ENCODE peak calls at places on chromosomes 12 and 14, in four cellular contexts. U is Caki2, F is dermis blood vessel endothelial cell, I is foreskin fibroblast. C is an unnamed sample.

GRCh38 chr12:93662961-93663728 is 14.0 kb upstream of the CRADD start:
- DNase-seq in I (no peak), U (no peak), F (no peak), C (no peak)

GRCh38 chr12:12661086-12661485 is 34.9 kb downstream of the GPR19 start:
- DNase-seq in F (no peak), U (no peak), I (peak), C (no peak)

GRCh38 chr14:68580676-68581075 is 212.2 kb downstream of the ZFP36L1 start:
- DNase-seq in U (no peak), I (no peak), F (no peak), C (no peak)

GRCh38 chr14:72389200-72389599 is 457.0 kb downstream of the RGS6 start:
- DNase-seq in F (no peak), I (no peak), U (no peak), C (no peak)

GRCh38 chr14:97832734-97833133 is 1035.6 kb downstream of the VRK1 start:
- DNase-seq in U (no peak), I (no peak), F (no peak), C (no peak)

GRCh38 chr12:25315388-25315787 is 64.7 kb upstream of the KRAS start:
- DNase-seq in F (no peak), U (no peak), I (no peak), C (no peak)

GRCh38 chr12:121794532-121795028 is 1.1 kb upstream of the RHOF start:
- DNase-seq in I (no peak), U (no peak), F (no peak), C (no peak)

GRCh38 chr12:104632724-104633181 is 176.0 kb downstream of the CHST11 start:
- DNase-seq in I (peak), U (no peak), F (no peak), C (no peak)

GRCh38 chr12:47370421-47370820 is 290.7 kb upstream of the AMIGO2 start:
- DNase-seq in U (no peak), I (no peak), F (no peak), C (no peak)

GRCh38 chr14:103385994-103386491 is 828 bp downstream of the MARK3 start:
- DNase-seq in F (peak), U (peak), I (no peak), C (peak)

GRCh38 chr12:31961137-31961536 is 1.9 kb downstream of the RESF1 start:
- DNase-seq in I (no peak), U (peak), F (no peak), C (no peak)

GRCh38 chr12:27427824-27428223 is 18.7 kb upstream of the SMCO2 start:
- DNase-seq in I (no peak), F (no peak), U (no peak), C (no peak)

GRCh38 chr12:22672951-22673350 is 48.0 kb downstream of the ETNK1 start:
- DNase-seq in F (no peak), U (no peak), I (peak), C (no peak)

GRCh38 chr14:31927348-31927826 is 149.7 kb upstream of the ARHGAP5 start:
- DNase-seq in F (peak), I (peak), U (peak), C (no peak)

GRCh38 chr14:21025374-21026151 is 702 bp upstream of the NDRG2 start:
- DNase-seq in F (no peak), U (no peak), I (no peak), C (peak)

GRCh38 chr14:83294941-83295340 is 1761.3 kb upstream of the SEL1L start:
- DNase-seq in U (no peak), F (no peak), I (no peak), C (no peak)